ENCODE peak calls at places on chromosomes 6 and 20, in five cellular contexts. Q, O, G, U and P are unnamed samples.

GRCh38 chr20:44598413-44599290 is 16.3 kb downstream of the PKIG start:
- DNase-seq in U (peak; percentile 77), G (peak; percentile 35), O (peak; percentile 68), Q (no peak), P (peak; percentile 66)

GRCh38 chr20:15919118-15919517 is 654.1 kb downstream of the KIF16B start:
- DNase-seq in O (no peak), Q (no peak), G (no peak), U (no peak), P (no peak)

GRCh38 chr6:116027821-116028220 is 32.9 kb downstream of the FRK start:
- DNase-seq in U (no peak), Q (no peak), O (no peak), G (no peak), P (no peak)

GRCh38 chr6:149905371-149905910 is 7.5 kb upstream of the RAET1E start:
- DNase-seq in O (no peak), Q (no peak), G (no peak), U (no peak), P (no peak)

GRCh38 chr6:51414361-51414760 is 595.7 kb downstream of the TFAP2B start:
- DNase-seq in O (no peak), U (no peak), Q (no peak), G (no peak), P (no peak)

GRCh38 chr6:135675026-135675425 is 176.5 kb upstream of the PDE7B start:
- DNase-seq in G (no peak), U (no peak), O (no peak), Q (peak; percentile 23), P (no peak)

GRCh38 chr6:35687658-35688604 is 784 bp downstream of the FKBP5 start:
- DNase-seq in Q (peak; percentile 40), U (peak; percentile 81), G (peak; percentile 33), O (peak; percentile 48), P (peak; percentile 91)

GRCh38 chr6:19616022-19616421 is 221.1 kb upstream of the ID4 start:
- DNase-seq in G (no peak), Q (no peak), U (no peak), O (no peak), P (no peak)

GRCh38 chr20:2840967-2841531 is 504 bp downstream of the VPS16 start:
- DNase-seq in Q (peak; percentile 66), O (peak; percentile 67), U (peak; percentile 82), G (peak; percentile 72), P (peak; percentile 96)

GRCh38 chr6:36633915-36634314 is 39.8 kb downstream of the SRSF3 start:
- DNase-seq in U (peak; percentile 84), Q (peak; percentile 75), G (peak; percentile 53), O (peak; percentile 95), P (peak; percentile 96)

GRCh38 chr6:10949579-10950490 is 63.0 kb downstream of the SYCP2L start:
- DNase-seq in G (no peak), U (no peak), Q (no peak), O (no peak), P (no peak)

GRCh38 chr6:168546173-168546572 is 105.2 kb downstream of the SMOC2 start:
- DNase-seq in G (no peak), U (no peak), O (no peak), Q (peak; percentile 17), P (no peak)

GRCh38 chr6:3749390-3749978 is 2.0 kb downstream of the PXDC1 start:
- DNase-seq in Q (no peak), O (no peak), U (peak; percentile 46), G (no peak), P (peak; percentile 73)

GRCh38 chr6:148716811-148717210 is 30.0 kb upstream of the UST start:
- DNase-seq in O (peak; percentile 65), Q (peak; percentile 46), U (no peak), G (peak; percentile 82), P (no peak)

GRCh38 chr6:53703047-53703446 is 37.5 kb upstream of the KLHL31 start:
- DNase-seq in U (no peak), G (no peak), Q (no peak), O (no peak), P (no peak)

GRCh38 chr20:58130574-58130973 is 97.9 kb downstream of the ANKRD60 start:
- DNase-seq in U (no peak), Q (no peak), O (no peak), G (no peak), P (no peak)

GRCh38 chr20:57598491-57598890 is 21.7 kb downstream of the ZBP1 start:
- DNase-seq in O (no peak), Q (no peak), G (no peak), U (no peak), P (peak; percentile 14)

GRCh38 chr6:28496099-28496779 is 19.4 kb downstream of the GPX6 start:
- DNase-seq in Q (peak; percentile 23), G (no peak), O (peak; percentile 29), U (no peak), P (no peak)

GRCh38 chr6:137497722-137498463 is 3.7 kb upstream of the OLIG3 start:
- DNase-seq in O (no peak), Q (no peak), U (no peak), G (no peak), P (no peak)

GRCh38 chr20:47392015-47392720 is 35.7 kb upstream of the ZMYND8 start:
- DNase-seq in U (no peak), Q (peak; percentile 98), O (peak; percentile 95), G (peak; percentile 89), P (peak; percentile 88)

GRCh38 chr6:139762587-139763031 is 388.2 kb upstream of the CITED2 start:
- DNase-seq in G (peak; percentile 47), O (no peak), U (no peak), Q (peak; percentile 81), P (no peak)

GRCh38 chr20:51128198-51128597 is 105.3 kb upstream of the KCNG1 start:
- DNase-seq in U (no peak), Q (peak; percentile 94), O (peak; percentile 72), G (peak; percentile 79), P (peak; percentile 84)

GRCh38 chr6:127069659-127070279 is 48.7 kb upstream of the RSPO3 start:
- DNase-seq in G (peak; percentile 43), O (peak; percentile 65), U (no peak), Q (peak; percentile 59), P (no peak)

GRCh38 chr20:50224553-50225255 is 34.1 kb downstream of the CEBPB start:
- DNase-seq in Q (peak; percentile 97), U (peak; percentile 83), G (peak; percentile 98), O (peak; percentile 94), P (peak; percentile 97)

GRCh38 chr6:153727910-153728309 is 311.1 kb upstream of the OPRM1 start:
- DNase-seq in O (peak; percentile 51), Q (no peak), U (no peak), G (no peak), P (no peak)

GRCh38 chr6:110999634-111000270 is 17.9 kb downstream of the RPF2 start:
- DNase-seq in O (peak; percentile 68), Q (peak; percentile 54), G (peak; percentile 33), U (no peak), P (no peak)

GRCh38 chr6:39555136-39555535 is 170.1 kb downstream of the KIF6 start:
- DNase-seq in U (no peak), O (no peak), Q (no peak), G (no peak), P (no peak)

GRCh38 chr6:166626177-166627038 is 643 bp downstream of the RPS6KA2 start:
- DNase-seq in Q (peak; percentile 37), G (peak; percentile 48), U (no peak), O (peak; percentile 51), P (no peak)

GRCh38 chr6:134956032-134956431 is 6.1 kb upstream of the ALDH8A1 start:
- DNase-seq in U (no peak), O (no peak), G (no peak), Q (no peak), P (no peak)

GRCh38 chr6:40386200-40386599 is 201.0 kb downstream of the LRFN2 start:
- DNase-seq in U (no peak), G (no peak), O (no peak), Q (no peak), P (no peak)

GRCh38 chr20:49510562-49511117 is 28.2 kb upstream of the KCNB1 start:
- DNase-seq in G (peak; percentile 98), U (peak; percentile 75), Q (peak; percentile 90), O (peak; percentile 90), P (peak; percentile 92)

GRCh38 chr20:59428441-59429205 is 128.2 kb downstream of the EDN3 start:
- DNase-seq in Q (no peak), O (no peak), G (no peak), U (no peak), P (no peak)
- TF ChIP-seq CTCF in Q (no peak), O (no peak), G (no peak), U (no peak), P (no peak)

GRCh38 chr6:13101985-13102384 is 226.4 kb downstream of the TBC1D7 start:
- DNase-seq in Q (no peak), U (no peak), O (no peak), G (no peak), P (no peak)

GRCh38 chr6:13098006-13098405 is 230.3 kb downstream of the TBC1D7 start:
- DNase-seq in U (no peak), Q (no peak), O (no peak), G (no peak), P (no peak)

GRCh38 chr6:13101409-13101808 is 226.9 kb downstream of the TBC1D7 start:
- DNase-seq in G (no peak), Q (no peak), O (no peak), U (no peak), P (no peak)

GRCh38 chr6:13098808-13099570 is 229.3 kb downstream of the TBC1D7 start:
- DNase-seq in Q (no peak), O (no peak), U (no peak), G (no peak), P (no peak)

GRCh38 chr6:13099771-13100170 is 228.6 kb downstream of the TBC1D7 start:
- DNase-seq in O (no peak), U (no peak), Q (no peak), G (no peak), P (no peak)
- TF ChIP-seq CTCF in O (peak; percentile 26), U (peak; percentile 37), Q (peak; percentile 34), G (peak; percentile 31), P (no peak)

GRCh38 chr6:15194453-15194852 is 51.4 kb upstream of the JARID2 start:
- DNase-seq in Q (no peak), U (no peak), G (no peak), O (no peak), P (no peak)
- TF ChIP-seq CTCF in Q (no peak), U (no peak), G (no peak), O (no peak), P (no peak)

GRCh38 chr6:117227245-117227962 is 38.0 kb upstream of the VGLL2 start:
- DNase-seq in O (no peak), U (no peak), G (no peak), Q (no peak), P (no peak)

GRCh38 chr6:117231466-117231865 is 33.9 kb upstream of the VGLL2 start:
- DNase-seq in U (no peak), G (no peak), O (no peak), Q (no peak), P (no peak)

GRCh38 chr6:117232191-117232590 is 33.2 kb upstream of the VGLL2 start:
- DNase-seq in G (no peak), Q (peak; percentile 30), O (no peak), U (no peak), P (no peak)

GRCh38 chr6:117226778-117227177 is 38.6 kb upstream of the VGLL2 start:
- DNase-seq in Q (no peak), G (no peak), O (no peak), U (no peak), P (no peak)

DNA sequence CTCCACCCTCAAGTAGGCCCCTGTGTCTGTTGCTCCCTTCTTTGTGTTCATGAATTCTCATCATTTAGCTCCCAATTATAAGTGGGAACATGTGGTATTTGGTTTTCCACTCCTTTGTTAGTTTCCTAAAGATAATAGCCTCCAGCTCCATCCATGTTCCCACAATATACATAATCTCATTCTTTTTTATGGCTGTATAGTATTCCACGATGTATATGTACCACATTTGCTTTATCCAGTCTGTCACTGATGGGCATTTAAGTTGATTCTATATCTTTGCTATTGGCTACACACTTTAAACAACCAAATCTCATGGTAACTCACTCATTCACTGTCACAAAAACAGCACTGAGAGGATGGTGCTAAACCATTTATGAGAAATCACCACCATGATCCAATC is 35.5 kb upstream of the VGLL2 start:
- DNase-seq in O (no peak), U (no peak), G (no peak), Q (no peak), P (no peak)
- TF ChIP-seq CTCF in O (no peak), U (no peak), G (no peak), Q (no peak), P (no peak)